ENCODE peak calls at places on chromosome 17, in nine cellular contexts. H, W, B, Y, N, E, O, U and L are unnamed samples.

GRCh38 chr17:33811006-33811760 is 443.9 kb upstream of the CCL2 start:
- DNase-seq in H (no peak), W (no peak), B (no peak), Y (no peak), N (no peak), E (no peak), O (no peak), U (no peak), L (no peak)

GRCh38 chr17:6365187-6365943 is 69.6 kb downstream of the AIPL1 start:
- DNase-seq in H (no peak), W (no peak), B (no peak), Y (peak; percentile 49), N (peak; percentile 20), E (no peak), O (peak; percentile 64), U (no peak), L (peak; percentile 18)

GRCh38 chr17:835263-835662 is 53.1 kb downstream of the MRM3 start:
- DNase-seq in H (no peak), W (no peak), B (no peak), Y (peak; percentile 100), N (peak; percentile 97), E (no peak), O (no peak), U (no peak), L (peak; percentile 91)

GRCh38 chr17:82835766-82836512 is 3.9 kb downstream of the ZNF750 start:
- DNase-seq in H (no peak), W (no peak), B (no peak), Y (no peak), N (no peak), E (no peak), O (peak; percentile 93), U (no peak), L (no peak)

GRCh38 chr17:43018008-43018853 is 4.0 kb downstream of the VAT1 start:
- DNase-seq in H (peak; percentile 66), W (no peak), B (no peak), Y (peak; percentile 36), N (no peak), E (no peak), O (no peak), U (no peak), L (peak; percentile 50)

GRCh38 chr17:19757536-19758180 is 9.6 kb upstream of the ALDH3A1 start:
- DNase-seq in H (no peak), W (no peak), B (no peak), Y (no peak), N (no peak), E (no peak), O (no peak), U (no peak), L (no peak)

GRCh38 chr17:34452769-34453168 is 89.7 kb upstream of the CCL1 start:
- DNase-seq in H (no peak), W (no peak), B (no peak), Y (peak; percentile 3), N (no peak), E (no peak), O (no peak), U (no peak), L (no peak)

GRCh38 chr17:7382901-7383300 is 2.0 kb downstream of the TNK1 start:
- DNase-seq in H (no peak), W (no peak), B (no peak), Y (no peak), N (no peak), E (no peak), O (no peak), U (no peak), L (no peak)

GRCh38 chr17:19024101-19025078 is 19.8 kb upstream of the FAM83G start:
- DNase-seq in H (peak; percentile 27), W (no peak), B (no peak), Y (peak; percentile 69), N (no peak), E (no peak), O (peak; percentile 47), U (no peak), L (no peak)

GRCh38 chr17:59001158-59001814 is 105.4 kb downstream of the TRIM37 start:
- DNase-seq in H (no peak), W (peak; percentile 48), B (no peak), Y (peak; percentile 85), N (no peak), E (no peak), O (no peak), U (peak; percentile 69), L (peak; percentile 67)

GRCh38 chr17:80961516-80961915 is 30.1 kb upstream of the CHMP6 start:
- DNase-seq in H (no peak), W (no peak), B (no peak), Y (no peak), N (no peak), E (no peak), O (no peak), U (no peak), L (no peak)

GRCh38 chr17:56832446-56832845 is 1.3 kb downstream of the C17orf67 start:
- DNase-seq in H (no peak), W (no peak), B (no peak), Y (peak; percentile 3), N (no peak), E (no peak), O (no peak), U (no peak), L (no peak)

GRCh38 chr17:55845385-55845784 is 94.5 kb downstream of the PCTP start:
- DNase-seq in H (peak; percentile 86), W (no peak), B (no peak), Y (peak; percentile 27), N (peak; percentile 14), E (peak; percentile 53), O (peak; percentile 20), U (peak; percentile 46), L (peak; percentile 47)

GRCh38 chr17:49991409-49991808 is 3.6 kb downstream of the DLX3 start:
- DNase-seq in H (no peak), W (no peak), B (no peak), Y (no peak), N (no peak), E (no peak), O (no peak), U (no peak), L (no peak)

GRCh38 chr17:67434061-67434525 is 57.0 kb downstream of the PITPNC1 start:
- DNase-seq in H (no peak), W (no peak), B (no peak), Y (no peak), N (no peak), E (no peak), O (no peak), U (peak; percentile 47), L (no peak)

GRCh38 chr17:78671607-78672404 is 94.6 kb upstream of the DNAH17 start:
- DNase-seq in H (no peak), W (no peak), B (no peak), Y (no peak), N (no peak), E (no peak), O (no peak), U (no peak), L (no peak)

GRCh38 chr17:4180791-4181190 is 37.8 kb downstream of the CYB5D2 start:
- DNase-seq in H (no peak), W (no peak), B (no peak), Y (no peak), N (no peak), E (no peak), O (no peak), U (no peak), L (peak; percentile 64)

GRCh38 chr17:49691086-49691676 is 13.3 kb upstream of the SPOP start:
- DNase-seq in H (no peak), W (no peak), B (no peak), Y (peak; percentile 99), N (no peak), E (no peak), O (no peak), U (no peak), L (no peak)